ENCODE peak calls at places on chromosomes 4 and X, in four cellular contexts. E is sciatic nerve; Q is HCEC 1CT; H is naive thymus-derived CD8-positive, alpha-beta T cell. O is an unnamed sample.

GRCh38 chrX:19272452-19272851 is 71.3 kb upstream of the PDHA1 start:
- DNase-seq in H (no peak), E (no peak), Q (no peak), O (no peak)

GRCh38 chr4:76546282-76547166 is 111.5 kb downstream of the SHROOM3 start:
- DNase-seq in E (no peak), Q (peak), H (no peak), O (no peak)

GRCh38 chrX:115268421-115268820 is 21.1 kb upstream of the LUZP4 start:
- DNase-seq in H (no peak), Q (no peak), E (no peak), O (no peak)

GRCh38 chrX:122219735-122220134 is 964.3 kb upstream of the GRIA3 start:
- DNase-seq in E (no peak), Q (no peak), H (no peak), O (no peak)

GRCh38 chr4:106418444-106418843 is 49.9 kb upstream of the GIMD1 start:
- DNase-seq in H (no peak), E (no peak), Q (no peak), O (no peak)

GRCh38 chrX:150966235-150966634 is 16.9 kb upstream of the HMGB3 start:
- DNase-seq in H (no peak), Q (no peak), E (no peak), O (no peak)

GRCh38 chrX:23797371-23798128 is 14.6 kb downstream of the SAT1 start:
- DNase-seq in Q (no peak), E (no peak), H (no peak), O (peak)

GRCh38 chr4:153479118-153479517 is 13.0 kb downstream of the TMEM131L start:
- DNase-seq in H (no peak), Q (no peak), E (no peak), O (no peak)

GRCh38 chrX:48761674-48762471 is at the start of gene GLOD5:
- DNase-seq in H (no peak), E (no peak), Q (no peak), O (peak)

GRCh38 chr4:118888666-118889312 is at the start of gene SYNPO2:
- DNase-seq in Q (peak), E (peak), H (peak), O (no peak)

GRCh38 chr4:139587452-139587851 is 31.4 kb upstream of the SETD7 start:
- DNase-seq in H (no peak), E (no peak), Q (no peak), O (no peak)

GRCh38 chrX:139739138-139739537 is 31.2 kb upstream of the MCF2 start:
- DNase-seq in E (no peak), Q (peak), H (peak), O (no peak)

GRCh38 chr4:180866933-180867643 is 1376.1 kb upstream of the TENM3 start:
- DNase-seq in E (no peak), Q (no peak), H (no peak), O (no peak)

GRCh38 chrX:69102805-69103204 is 62.4 kb downstream of the PJA1 start:
- DNase-seq in E (no peak), H (no peak), Q (no peak), O (no peak)

GRCh38 chr4:139214039-139214534 is 37.1 kb upstream of the ELF2 start:
- DNase-seq in E (no peak), Q (no peak), H (no peak), O (no peak)

GRCh38 chr4:98232202-98232601 is 29.0 kb upstream of the RAP1GDS1 start:
- DNase-seq in E (no peak), H (no peak), Q (peak), O (no peak)

GRCh38 chrX:13933352-13933751 is 96.3 kb downstream of the GEMIN8 start:
- DNase-seq in E (no peak), Q (no peak), H (no peak), O (no peak)

GRCh38 chr4:123889376-123889945 is 492.9 kb downstream of the SPRY1 start:
- DNase-seq in Q (no peak), H (no peak), E (no peak), O (no peak)

GRCh38 chr4:84647307-84647884 is 64.5 kb downstream of the CDS1 start:
- DNase-seq in H (no peak), Q (peak), E (no peak), O (peak)

GRCh38 chr4:51932261-51932660 is 87.9 kb downstream of the LRRC66 start:
- DNase-seq in H (no peak), Q (no peak), E (peak), O (no peak)

O was measured in NCI-H345.